ENCODE peak calls at places on chromosomes 6 and 20, in seven cellular contexts. E is psoas muscle, N is IMR-90, C is aorta, G is tibial artery, Y is HepG2, S is heart left ventricle. M is an unnamed sample.
A peak's percentile ranks its signal among the peaks of the same experiment; 100 is the strongest.

GRCh38 chr20:36275441-36276189 is 30.5 kb upstream of the DLGAP4 start:
- DNase-seq in E (peak; percentile 21), N (no peak), C (no peak), G (no peak), Y (no peak), S (no peak), M (no peak)

GRCh38 chr6:25248100-25248499 is 31.1 kb upstream of the CARMIL1 start:
- DNase-seq in E (no peak), N (peak; percentile 66), C (no peak), G (no peak), Y (no peak), S (no peak), M (no peak)

GRCh38 chr6:154606457-154606856 is 96.0 kb upstream of the CNKSR3 start:
- DNase-seq in E (no peak), N (no peak), C (no peak), G (no peak), Y (no peak), S (no peak), M (peak; percentile 18)

GRCh38 chr6:7003041-7003440 is 104.7 kb upstream of the RREB1 start:
- DNase-seq in E (no peak), N (no peak), C (no peak), G (no peak), Y (no peak), S (no peak), M (no peak)

GRCh38 chr6:5084787-5085637 is at the start of gene PPP1R3G:
- DNase-seq in E (peak; percentile 77), N (peak; percentile 65), C (peak; percentile 79), G (peak; percentile 51), Y (no peak), S (peak; percentile 65), M (peak; percentile 85)

GRCh38 chr6:46927066-46927465 is 5.3 kb upstream of the ADGRF5 start:
- DNase-seq in E (no peak), N (no peak), C (no peak), G (no peak), Y (no peak), S (no peak), M (no peak)

GRCh38 chr6:73728548-73729205 is 32.7 kb downstream of the CD109 start:
- DNase-seq in E (no peak), N (no peak), C (no peak), G (no peak), Y (no peak), S (no peak), M (no peak)

GRCh38 chr6:34090495-34090894 is 55.4 kb downstream of the GRM4 start:
- DNase-seq in E (no peak), N (no peak), C (no peak), G (no peak), Y (no peak), S (no peak), M (no peak)

GRCh38 chr20:50596694-50597021 is 86.5 kb downstream of the PTPN1 start:
- DNase-seq in E (no peak), N (no peak), C (no peak), G (no peak), Y (no peak), S (no peak), M (no peak)

GRCh38 chr6:170100046-170100445 is 190.8 kb downstream of the DLL1 start:
- DNase-seq in E (no peak), N (no peak), C (no peak), G (peak; percentile 16), Y (no peak), S (peak; percentile 12), M (peak; percentile 23)

GRCh38 chr6:51644426-51644825 is 443.0 kb downstream of the PKHD1 start:
- DNase-seq in E (no peak), N (no peak), C (no peak), G (no peak), Y (no peak), S (no peak), M (no peak)

GRCh38 chr6:36375644-36376155 is 11.8 kb downstream of the ETV7 start:
- DNase-seq in E (no peak), N (no peak), C (no peak), G (no peak), Y (no peak), S (no peak), M (no peak)

GRCh38 chr6:142740449-142740848 is 204.5 kb downstream of the HIVEP2 start:
- DNase-seq in E (no peak), N (no peak), C (no peak), G (no peak), Y (no peak), S (no peak), M (no peak)

GRCh38 chr6:74431873-74432272 is 735.9 kb downstream of the CD109 start:
- DNase-seq in E (no peak), N (peak; percentile 69), C (no peak), G (no peak), Y (no peak), S (no peak), M (no peak)

GRCh38 chr6:160198577-160199211 is 59.9 kb downstream of the SLC22A2 start:
- DNase-seq in E (no peak), N (no peak), C (no peak), G (no peak), Y (peak; percentile 14), S (no peak), M (no peak)

GRCh38 chr6:15441215-15441868 is 195.5 kb downstream of the JARID2 start:
- DNase-seq in E (no peak), N (peak; percentile 78), C (no peak), G (peak; percentile 48), Y (peak; percentile 65), S (peak; percentile 35), M (no peak)

GRCh38 chr20:7196481-7196880 is 429.0 kb downstream of the BMP2 start:
- DNase-seq in E (no peak), N (no peak), C (no peak), G (no peak), Y (no peak), S (no peak), M (no peak)

GRCh38 chr6:106097368-106098231 is 11.5 kb downstream of the PRDM1 start:
- DNase-seq in E (no peak), N (peak; percentile 63), C (no peak), G (no peak), Y (no peak), S (no peak), M (no peak)

GRCh38 chr6:17418281-17419188 is 25.1 kb downstream of the CAP2 start:
- DNase-seq in E (peak; percentile 55), N (peak; percentile 53), C (no peak), G (no peak), Y (no peak), S (no peak), M (peak; percentile 35)

GRCh38 chr6:17413313-17413750 is 19.9 kb downstream of the CAP2 start:
- DNase-seq in E (no peak), N (peak; percentile 91), C (no peak), G (no peak), Y (no peak), S (no peak), M (no peak)

GRCh38 chr6:17419189-17419575 is 25.8 kb downstream of the CAP2 start:
- DNase-seq in E (no peak), N (no peak), C (no peak), G (no peak), Y (no peak), S (no peak), M (no peak)

GRCh38 chr6:17421406-17421805 is 28.0 kb downstream of the CAP2 start:
- DNase-seq in E (no peak), N (no peak), C (no peak), G (no peak), Y (no peak), S (no peak), M (no peak)

GRCh38 chr6:17417817-17418216 is 24.4 kb downstream of the CAP2 start:
- DNase-seq in E (no peak), N (peak; percentile 91), C (no peak), G (no peak), Y (no peak), S (no peak), M (no peak)
- H3K4me1 ChIP-seq in E (peaks cover 77% of the 10 kb centered on the region), N (peaks cover 21% of the 10 kb centered on the region), C (peaks cover 8% of the 10 kb centered on the region), G (peaks cover 24% of the 10 kb centered on the region), Y (peaks cover 16% of the 10 kb centered on the region), S (peaks cover 37% of the 10 kb centered on the region), M (peaks cover 2% of the 10 kb centered on the region)

DNA sequence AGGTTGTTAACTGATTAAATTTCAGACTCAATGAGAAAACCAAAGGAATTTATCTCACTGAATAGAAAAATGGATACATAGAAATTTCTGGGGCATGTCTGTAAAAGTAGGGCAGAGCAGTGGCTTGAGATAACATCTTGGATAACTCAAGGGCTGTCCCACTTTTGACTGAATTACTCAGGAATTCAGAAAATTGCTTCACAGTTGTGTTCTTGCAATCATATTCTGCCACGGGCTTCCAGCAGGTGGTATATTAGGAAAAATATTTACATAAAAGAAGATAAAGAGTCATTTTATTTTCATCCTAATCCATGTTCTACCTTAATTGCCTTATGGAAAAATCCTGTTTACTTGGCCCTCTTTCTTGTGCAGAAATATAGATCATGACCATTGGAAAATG is 156.4 kb upstream of the AKIRIN2 start:
- DNase-seq in E (no peak), N (no peak), C (no peak), G (no peak), Y (no peak), S (no peak), M (no peak)
- H3K27ac ChIP-seq in E (no peak overlapping the region), N (no peak overlapping the region), C (no peak overlapping the region), G (no peak overlapping the region), Y (no peak overlapping the region), S (no peak overlapping the region), M (no peak overlapping the region)

GRCh38 chr6:111691345-111692225 is 85.9 kb upstream of the TRAF3IP2 start:
- DNase-seq in E (peak; percentile 58), N (no peak), C (no peak), G (no peak), Y (no peak), S (no peak), M (no peak)
- H3K4me1 ChIP-seq in E (peaks cover 23% of the 10 kb centered on the region), N (no peaks in the 10 kb centered on the region), C (no peaks in the 10 kb centered on the region), G (no peaks in the 10 kb centered on the region), Y (peaks cover 32% of the 10 kb centered on the region), S (peaks cover 23% of the 10 kb centered on the region), M (peaks cover 5% of the 10 kb centered on the region)

GRCh38 chr6:150004101-150004782 is 21.1 kb downstream of the RAET1L start:
- DNase-seq in E (no peak), N (no peak), C (no peak), G (no peak), Y (no peak), S (no peak), M (no peak)
- H3K27ac ChIP-seq in E (no peak overlapping the region), N (no peak overlapping the region), C (no peak overlapping the region), G (no peak overlapping the region), Y (no peak overlapping the region), S (no peak overlapping the region), M (no peak overlapping the region)

GRCh38 chr6:139756381-139756780 is 381.9 kb upstream of the CITED2 start:
- DNase-seq in E (no peak), N (no peak), C (no peak), G (no peak), Y (no peak), S (no peak), M (no peak)

GRCh38 chr6:139753198-139753861 is 378.9 kb upstream of the CITED2 start:
- DNase-seq in E (no peak), N (peak; percentile 77), C (no peak), G (no peak), Y (peak; percentile 71), S (no peak), M (no peak)

GRCh38 chr6:139752086-139752485 is 377.6 kb upstream of the CITED2 start:
- DNase-seq in E (no peak), N (no peak), C (no peak), G (no peak), Y (no peak), S (no peak), M (no peak)

GRCh38 chr6:139757766-139758655 is 383.6 kb upstream of the CITED2 start:
- DNase-seq in E (no peak), N (peak; percentile 42), C (no peak), G (peak; percentile 38), Y (no peak), S (no peak), M (no peak)

GRCh38 chr6:139754898-139755754 is 380.7 kb upstream of the CITED2 start:
- DNase-seq in E (no peak), N (no peak), C (no peak), G (no peak), Y (peak; percentile 40), S (no peak), M (no peak)
- H3K4me1 ChIP-seq in E (peaks cover 51% of the 10 kb centered on the region), N (peaks cover 13% of the 10 kb centered on the region), C (peaks cover 6% of the 10 kb centered on the region), G (peaks cover 24% of the 10 kb centered on the region), Y (peaks cover 43% of the 10 kb centered on the region), S (peaks cover 27% of the 10 kb centered on the region), M (peaks cover 2% of the 10 kb centered on the region)